ENCODE peak calls at places on chromosomes 7 and 10, in nine cellular contexts. One of them, this sample, is unnamed.

GRCh38 chr7:41933427-41933826 is 230.5 kb upstream of the INHBA start:
- DNase-seq in fibroblast of lung: no peak
- DNase-seq in WTC11: no peak
- DNase-seq in transverse colon: no peak
- DNase-seq in epithelial cell of esophagus: no peak
- DNase-seq in HCT116: no peak
- DNase-seq in neural progenitor cell: no peak
- DNase-seq in cardiac fibroblast: no peak
- DNase-seq in neural crest cell: no peak
- DNase-seq in this sample: no peak

GRCh38 chr10:11612004-11613001 is 853 bp upstream of the USP6NL start:
- DNase-seq in fibroblast of lung: no peak
- DNase-seq in WTC11: no peak
- DNase-seq in transverse colon: no peak
- DNase-seq in epithelial cell of esophagus: peak
- DNase-seq in HCT116: no peak
- DNase-seq in neural progenitor cell: no peak
- DNase-seq in cardiac fibroblast: peak
- DNase-seq in neural crest cell: no peak
- DNase-seq in this sample: no peak

GRCh38 chr10:71629131-71629530 is 90.4 kb downstream of the C10orf105 start:
- DNase-seq in fibroblast of lung: no peak
- DNase-seq in WTC11: no peak
- DNase-seq in transverse colon: no peak
- DNase-seq in epithelial cell of esophagus: no peak
- DNase-seq in HCT116: no peak
- DNase-seq in neural progenitor cell: peak
- DNase-seq in cardiac fibroblast: no peak
- DNase-seq in neural crest cell: no peak
- DNase-seq in this sample: no peak

GRCh38 chr10:86795353-86795752 is 38.9 kb downstream of the BMPR1A start:
- DNase-seq in fibroblast of lung: peak
- DNase-seq in WTC11: no peak
- DNase-seq in transverse colon: no peak
- DNase-seq in epithelial cell of esophagus: peak
- DNase-seq in HCT116: peak
- DNase-seq in neural progenitor cell: peak
- DNase-seq in cardiac fibroblast: peak
- DNase-seq in neural crest cell: no peak
- DNase-seq in this sample: no peak

GRCh38 chr7:114051871-114052324 is 133.1 kb upstream of the PPP1R3A start:
- DNase-seq in fibroblast of lung: no peak
- DNase-seq in WTC11: no peak
- DNase-seq in transverse colon: no peak
- DNase-seq in epithelial cell of esophagus: no peak
- DNase-seq in HCT116: no peak
- DNase-seq in neural progenitor cell: no peak
- DNase-seq in cardiac fibroblast: no peak
- DNase-seq in neural crest cell: no peak
- DNase-seq in this sample: peak

GRCh38 chr7:151795168-151795754 is 81.7 kb downstream of the PRKAG2 start:
- DNase-seq in fibroblast of lung: no peak
- DNase-seq in WTC11: peak
- DNase-seq in transverse colon: no peak
- DNase-seq in epithelial cell of esophagus: no peak
- DNase-seq in HCT116: no peak
- DNase-seq in neural progenitor cell: no peak
- DNase-seq in cardiac fibroblast: no peak
- DNase-seq in neural crest cell: no peak
- DNase-seq in this sample: peak

GRCh38 chr7:45698527-45699309 is 124.5 kb downstream of the ADCY1 start:
- DNase-seq in fibroblast of lung: no peak
- DNase-seq in WTC11: peak
- DNase-seq in transverse colon: no peak
- DNase-seq in epithelial cell of esophagus: no peak
- DNase-seq in HCT116: no peak
- DNase-seq in neural progenitor cell: no peak
- DNase-seq in cardiac fibroblast: no peak
- DNase-seq in neural crest cell: no peak
- DNase-seq in this sample: no peak

GRCh38 chr7:143008007-143008901 is 18.7 kb downstream of the OR9A2 start:
- DNase-seq in fibroblast of lung: peak
- DNase-seq in WTC11: peak
- DNase-seq in transverse colon: peak
- DNase-seq in epithelial cell of esophagus: peak
- DNase-seq in HCT116: peak
- DNase-seq in neural progenitor cell: peak
- DNase-seq in cardiac fibroblast: peak
- DNase-seq in neural crest cell: peak
- DNase-seq in this sample: peak

GRCh38 chr10:99551158-99551557 is 18.4 kb downstream of the NKX2-3 start:
- DNase-seq in fibroblast of lung: peak
- DNase-seq in WTC11: no peak
- DNase-seq in transverse colon: peak
- DNase-seq in epithelial cell of esophagus: peak
- DNase-seq in HCT116: no peak
- DNase-seq in neural progenitor cell: peak
- DNase-seq in cardiac fibroblast: peak
- DNase-seq in neural crest cell: no peak
- DNase-seq in this sample: no peak

GRCh38 chr10:79050896-79051555 is 17.7 kb upstream of the ZMIZ1 start:
- DNase-seq in fibroblast of lung: no peak
- DNase-seq in WTC11: peak
- DNase-seq in transverse colon: no peak
- DNase-seq in epithelial cell of esophagus: peak
- DNase-seq in HCT116: no peak
- DNase-seq in neural progenitor cell: no peak
- DNase-seq in cardiac fibroblast: peak
- DNase-seq in neural crest cell: no peak
- DNase-seq in this sample: no peak

GRCh38 chr10:86863443-86863842 is 94.0 kb downstream of the MMRN2 start:
- DNase-seq in fibroblast of lung: no peak
- DNase-seq in WTC11: no peak
- DNase-seq in transverse colon: no peak
- DNase-seq in epithelial cell of esophagus: no peak
- DNase-seq in HCT116: no peak
- DNase-seq in neural progenitor cell: no peak
- DNase-seq in cardiac fibroblast: no peak
- DNase-seq in neural crest cell: no peak
- DNase-seq in this sample: no peak

GRCh38 chr7:92735707-92736106 is 100.7 kb downstream of the CDK6 start:
- DNase-seq in fibroblast of lung: peak
- DNase-seq in WTC11: no peak
- DNase-seq in transverse colon: no peak
- DNase-seq in epithelial cell of esophagus: no peak
- DNase-seq in HCT116: no peak
- DNase-seq in neural progenitor cell: no peak
- DNase-seq in cardiac fibroblast: peak
- DNase-seq in neural crest cell: no peak
- DNase-seq in this sample: no peak

GRCh38 chr7:20601121-20601520 is 14.3 kb upstream of the ABCB5 start:
- DNase-seq in fibroblast of lung: peak
- DNase-seq in WTC11: no peak
- DNase-seq in transverse colon: no peak
- DNase-seq in epithelial cell of esophagus: no peak
- DNase-seq in HCT116: no peak
- DNase-seq in neural progenitor cell: no peak
- DNase-seq in cardiac fibroblast: peak
- DNase-seq in neural crest cell: no peak
- DNase-seq in this sample: no peak

GRCh38 chr10:48245977-48246376 is 28.5 kb downstream of the FRMPD2 start:
- DNase-seq in fibroblast of lung: no peak
- DNase-seq in WTC11: no peak
- DNase-seq in transverse colon: no peak
- DNase-seq in epithelial cell of esophagus: no peak
- DNase-seq in HCT116: no peak
- DNase-seq in neural progenitor cell: no peak
- DNase-seq in cardiac fibroblast: no peak
- DNase-seq in neural crest cell: no peak
- DNase-seq in this sample: no peak

GRCh38 chr7:166370-167060 is 25.9 kb upstream of the FAM20C start:
- DNase-seq in fibroblast of lung: no peak
- DNase-seq in WTC11: no peak
- DNase-seq in transverse colon: no peak
- DNase-seq in epithelial cell of esophagus: no peak
- DNase-seq in HCT116: no peak
- DNase-seq in neural progenitor cell: no peak
- DNase-seq in cardiac fibroblast: no peak
- DNase-seq in neural crest cell: no peak
- DNase-seq in this sample: no peak

GRCh38 chr7:80172387-80172786 is 37.8 kb downstream of the GNAI1 start:
- DNase-seq in fibroblast of lung: no peak
- DNase-seq in WTC11: no peak
- DNase-seq in transverse colon: no peak
- DNase-seq in epithelial cell of esophagus: no peak
- DNase-seq in HCT116: no peak
- DNase-seq in neural progenitor cell: no peak
- DNase-seq in cardiac fibroblast: no peak
- DNase-seq in neural crest cell: no peak
- DNase-seq in this sample: no peak

GRCh38 chr10:126012485-126012884 is 116.1 kb downstream of the FANK1 start:
- DNase-seq in fibroblast of lung: peak
- DNase-seq in WTC11: no peak
- DNase-seq in transverse colon: no peak
- DNase-seq in epithelial cell of esophagus: peak
- DNase-seq in HCT116: no peak
- DNase-seq in neural progenitor cell: no peak
- DNase-seq in cardiac fibroblast: peak
- DNase-seq in neural crest cell: no peak
- DNase-seq in this sample: no peak

GRCh38 chr7:158074896-158075632 is 512.6 kb downstream of the PTPRN2 start:
- DNase-seq in fibroblast of lung: no peak
- DNase-seq in WTC11: no peak
- DNase-seq in transverse colon: no peak
- DNase-seq in epithelial cell of esophagus: no peak
- DNase-seq in HCT116: no peak
- DNase-seq in neural progenitor cell: no peak
- DNase-seq in cardiac fibroblast: no peak
- DNase-seq in neural crest cell: no peak
- DNase-seq in this sample: no peak

DNA sequence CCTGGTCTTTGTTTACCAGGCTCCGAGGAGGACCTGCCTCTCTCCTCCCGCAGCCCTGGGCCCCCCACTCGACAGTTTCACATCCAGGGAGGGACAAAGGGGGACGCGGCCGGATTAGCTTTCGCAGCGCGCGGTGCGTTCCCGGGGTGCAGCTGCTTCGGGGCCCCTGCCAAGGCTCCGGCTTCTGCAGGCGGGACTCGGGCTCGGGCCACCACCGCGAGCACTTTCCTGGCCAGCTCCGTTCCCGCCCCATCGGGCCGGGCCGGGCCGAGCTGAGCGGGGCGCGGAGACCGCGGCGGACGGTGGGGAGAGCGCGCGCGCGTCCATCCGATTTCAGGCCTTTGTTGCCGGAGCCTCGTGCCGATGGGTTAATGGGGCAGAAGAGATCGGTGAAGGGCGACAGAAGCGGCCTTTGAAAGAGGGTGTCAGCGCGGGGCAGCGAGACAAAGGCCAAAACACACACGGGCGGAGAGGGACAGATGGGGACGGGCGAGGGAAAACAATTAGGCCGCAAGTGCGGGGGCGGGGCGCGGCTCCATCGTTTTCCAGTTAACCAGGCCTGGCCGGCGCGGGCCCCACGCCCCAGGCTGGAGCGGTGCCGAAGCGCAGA is 8.5 kb upstream of the UNCX start:
- DNase-seq in fibroblast of lung: no peak
- DNase-seq in WTC11: peak
- DNase-seq in transverse colon: no peak
- DNase-seq in epithelial cell of esophagus: no peak
- DNase-seq in HCT116: no peak
- DNase-seq in neural progenitor cell: peak
- DNase-seq in cardiac fibroblast: no peak
- DNase-seq in neural crest cell: peak
- DNase-seq in this sample: no peak
- TF ChIP-seq CTCF in fibroblast of lung: no peak
- TF ChIP-seq CTCF in WTC11: no peak
- TF ChIP-seq CTCF in transverse colon: no peak
- TF ChIP-seq CTCF in epithelial cell of esophagus: no peak
- TF ChIP-seq CTCF in HCT116: no peak
- TF ChIP-seq CTCF in neural progenitor cell: no peak
- TF ChIP-seq CTCF in cardiac fibroblast: no peak
- TF ChIP-seq CTCF in neural crest cell: no peak
- TF ChIP-seq CTCF in this sample: no peak

DNA sequence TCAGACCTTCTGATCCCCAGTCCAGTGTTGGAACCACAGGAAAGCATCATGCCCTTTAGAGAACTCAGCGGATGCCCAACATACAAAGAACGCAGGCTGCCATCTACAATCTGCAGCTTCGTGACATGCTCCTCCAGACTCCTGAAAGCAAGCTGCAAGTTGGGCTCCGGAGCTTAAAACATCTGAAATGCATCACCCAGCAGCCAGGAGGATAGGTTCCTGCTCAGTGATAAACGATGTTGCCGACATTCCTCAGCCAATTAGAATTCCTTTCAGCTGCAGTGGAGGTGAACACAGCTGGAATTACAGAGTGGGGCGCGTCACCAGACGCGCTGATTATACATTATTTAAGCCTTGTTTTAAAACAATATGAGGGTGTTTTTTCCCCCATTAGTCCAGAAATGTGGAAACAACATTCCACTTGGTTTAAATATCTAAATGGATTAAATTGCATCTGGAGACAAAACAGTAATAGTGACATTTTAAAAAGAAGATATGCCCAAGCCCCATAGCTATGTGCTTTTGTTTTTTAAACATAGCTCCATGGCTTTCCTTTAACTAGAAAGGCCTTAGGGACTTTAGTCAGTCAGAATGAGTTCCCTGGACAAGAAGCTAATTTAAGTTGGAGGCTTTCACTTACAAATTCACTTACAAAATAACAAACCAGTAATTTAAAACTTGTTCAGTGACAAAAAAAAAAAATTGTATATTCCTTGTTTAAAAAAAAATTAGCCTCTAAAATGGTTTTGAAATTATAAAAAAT is 6.3 kb downstream of the SMURF1 start:
- DNase-seq in fibroblast of lung: peak
- DNase-seq in WTC11: peak
- DNase-seq in transverse colon: no peak
- DNase-seq in epithelial cell of esophagus: peak
- DNase-seq in HCT116: no peak
- DNase-seq in neural progenitor cell: peak
- DNase-seq in cardiac fibroblast: peak
- DNase-seq in neural crest cell: peak
- DNase-seq in this sample: no peak
- TF ChIP-seq CTCF in fibroblast of lung: no peak
- TF ChIP-seq CTCF in WTC11: no peak
- TF ChIP-seq CTCF in transverse colon: no peak
- TF ChIP-seq CTCF in epithelial cell of esophagus: no peak
- TF ChIP-seq CTCF in HCT116: no peak
- TF ChIP-seq CTCF in neural progenitor cell: no peak
- TF ChIP-seq CTCF in cardiac fibroblast: peak
- TF ChIP-seq CTCF in neural crest cell: no peak
- TF ChIP-seq CTCF in this sample: no peak

GRCh38 chr7:36475371-36475770 is 85.7 kb downstream of the ANLN start:
- DNase-seq in fibroblast of lung: no peak
- DNase-seq in WTC11: no peak
- DNase-seq in transverse colon: no peak
- DNase-seq in epithelial cell of esophagus: no peak
- DNase-seq in HCT116: no peak
- DNase-seq in neural progenitor cell: no peak
- DNase-seq in cardiac fibroblast: no peak
- DNase-seq in neural crest cell: no peak
- DNase-seq in this sample: no peak
- TF ChIP-seq CTCF in fibroblast of lung: no peak
- TF ChIP-seq CTCF in WTC11: no peak
- TF ChIP-seq CTCF in transverse colon: no peak
- TF ChIP-seq CTCF in epithelial cell of esophagus: no peak
- TF ChIP-seq CTCF in HCT116: no peak
- TF ChIP-seq CTCF in neural progenitor cell: no peak
- TF ChIP-seq CTCF in cardiac fibroblast: no peak
- TF ChIP-seq CTCF in neural crest cell: no peak
- TF ChIP-seq CTCF in this sample: no peak

GRCh38 chr10:96646774-96647173 is 60.0 kb upstream of the TM9SF3 start:
- DNase-seq in fibroblast of lung: no peak
- DNase-seq in WTC11: no peak
- DNase-seq in transverse colon: no peak
- DNase-seq in epithelial cell of esophagus: no peak
- DNase-seq in HCT116: no peak
- DNase-seq in neural progenitor cell: no peak
- DNase-seq in cardiac fibroblast: no peak
- DNase-seq in neural crest cell: no peak
- DNase-seq in this sample: no peak
- TF ChIP-seq CTCF in fibroblast of lung: no peak
- TF ChIP-seq CTCF in WTC11: no peak
- TF ChIP-seq CTCF in transverse colon: no peak
- TF ChIP-seq CTCF in epithelial cell of esophagus: no peak
- TF ChIP-seq CTCF in HCT116: no peak
- TF ChIP-seq CTCF in neural progenitor cell: no peak
- TF ChIP-seq CTCF in cardiac fibroblast: no peak
- TF ChIP-seq CTCF in neural crest cell: no peak
- TF ChIP-seq CTCF in this sample: no peak

This sample was measured in GM13976.